ENCODE peak calls at places on chromosome 11, in five cellular contexts. One of them, this sample, is unnamed.

GRCh38 chr11:121464352-121464946 is 11.7 kb upstream of the SORL1-AS1 start:
- DNase-seq in foreskin fibroblast: peak
- DNase-seq in lower lobe of right lung: no peak
- DNase-seq in choroid plexus epithelial cell: peak
- DNase-seq in Caki2: peak
- DNase-seq in this sample: peak

GRCh38 chr11:1232328-1233321 is 9.8 kb downstream of the MUC5B start:
- DNase-seq in foreskin fibroblast: no peak
- DNase-seq in lower lobe of right lung: peak
- DNase-seq in choroid plexus epithelial cell: no peak
- DNase-seq in Caki2: no peak
- DNase-seq in this sample: no peak

GRCh38 chr11:115452245-115452644 is 52.0 kb downstream of the CADM1 start:
- DNase-seq in foreskin fibroblast: no peak
- DNase-seq in lower lobe of right lung: no peak
- DNase-seq in choroid plexus epithelial cell: no peak
- DNase-seq in Caki2: no peak
- DNase-seq in this sample: no peak

GRCh38 chr11:32819187-32819586 is 10.5 kb upstream of the PRRG4 start:
- DNase-seq in foreskin fibroblast: no peak
- DNase-seq in lower lobe of right lung: no peak
- DNase-seq in choroid plexus epithelial cell: no peak
- DNase-seq in Caki2: no peak
- DNase-seq in this sample: no peak

GRCh38 chr11:29159552-29160465 is 857.0 kb downstream of the KCNA4 start:
- DNase-seq in foreskin fibroblast: peak
- DNase-seq in lower lobe of right lung: no peak
- DNase-seq in choroid plexus epithelial cell: peak
- DNase-seq in Caki2: peak
- DNase-seq in this sample: peak

GRCh38 chr11:96311120-96311568 is 31.9 kb downstream of the MAML2 start:
- DNase-seq in foreskin fibroblast: peak
- DNase-seq in lower lobe of right lung: no peak
- DNase-seq in choroid plexus epithelial cell: peak
- DNase-seq in Caki2: peak
- DNase-seq in this sample: no peak

GRCh38 chr11:96342131-96342970 is 644 bp downstream of the MAML2 start:
- DNase-seq in foreskin fibroblast: peak
- DNase-seq in lower lobe of right lung: no peak
- DNase-seq in choroid plexus epithelial cell: peak
- DNase-seq in Caki2: no peak
- DNase-seq in this sample: no peak

GRCh38 chr11:5665051-5665450 is 19.8 kb downstream of the TRIM5 start:
- DNase-seq in foreskin fibroblast: no peak
- DNase-seq in lower lobe of right lung: no peak
- DNase-seq in choroid plexus epithelial cell: no peak
- DNase-seq in Caki2: no peak
- DNase-seq in this sample: no peak

GRCh38 chr11:45110562-45110961 is 35.9 kb upstream of the PRDM11 start:
- DNase-seq in foreskin fibroblast: peak
- DNase-seq in lower lobe of right lung: no peak
- DNase-seq in choroid plexus epithelial cell: peak
- DNase-seq in Caki2: peak
- DNase-seq in this sample: peak

GRCh38 chr11:70192666-70193410 is 10.3 kb upstream of the FADD start:
- DNase-seq in foreskin fibroblast: no peak
- DNase-seq in lower lobe of right lung: no peak
- DNase-seq in choroid plexus epithelial cell: no peak
- DNase-seq in Caki2: no peak
- DNase-seq in this sample: no peak